ENCODE peak calls at places on chromosomes 5 and 9, in seven cellular contexts. P is body of pancreas; L is astrocyte; U is RWPE2; Q is CD8-positive, alpha-beta T cell; G is pancreas; M is spleen. E is an unnamed sample.

GRCh38 chr5:124537136-124537919 is 209.1 kb downstream of the ZNF608 start:
- DNase-seq in L (no peak), Q (no peak), P (no peak), M (no peak), G (no peak), U (no peak), E (no peak)

GRCh38 chr5:125058185-125058826 is 311.9 kb upstream of the ZNF608 start:
- DNase-seq in G (no peak), U (no peak), Q (no peak), P (no peak), L (no peak), M (no peak), E (no peak)

GRCh38 chr5:128681764-128682664 is 144.0 kb upstream of the FBN2 start:
- DNase-seq in G (no peak), U (no peak), Q (no peak), L (no peak), P (peak; percentile 16), M (no peak), E (no peak)

GRCh38 chr9:123343428-123344272 is 12.3 kb upstream of the CRB2 start:
- DNase-seq in U (no peak), Q (no peak), P (no peak), M (no peak), L (peak; percentile 23), G (no peak), E (no peak)

GRCh38 chr9:110578896-110579752 is at the start of gene SVEP1:
- DNase-seq in M (peak; percentile 77), P (peak; percentile 28), G (peak; percentile 35), Q (no peak), L (peak; percentile 72), U (peak; percentile 51), E (no peak)

GRCh38 chr5:34524123-34524522 is 132.0 kb upstream of the RAI14 start:
- DNase-seq in Q (no peak), G (no peak), L (peak; percentile 68), U (no peak), M (no peak), P (no peak), E (peak; percentile 17)

GRCh38 chr9:73079326-73079725 is 72.3 kb upstream of the ANXA1 start:
- DNase-seq in G (no peak), U (no peak), L (no peak), Q (no peak), M (no peak), P (no peak), E (peak; percentile 80)

GRCh38 chr5:76781775-76782174 is 37.1 kb upstream of the F2RL1 start:
- DNase-seq in Q (no peak), G (no peak), U (no peak), L (no peak), P (no peak), M (no peak), E (no peak)

GRCh38 chr9:137215196-137215986 is 6.6 kb downstream of the RNF208 start:
- DNase-seq in P (no peak), M (no peak), G (no peak), Q (no peak), L (no peak), U (no peak), E (no peak)

DNA sequence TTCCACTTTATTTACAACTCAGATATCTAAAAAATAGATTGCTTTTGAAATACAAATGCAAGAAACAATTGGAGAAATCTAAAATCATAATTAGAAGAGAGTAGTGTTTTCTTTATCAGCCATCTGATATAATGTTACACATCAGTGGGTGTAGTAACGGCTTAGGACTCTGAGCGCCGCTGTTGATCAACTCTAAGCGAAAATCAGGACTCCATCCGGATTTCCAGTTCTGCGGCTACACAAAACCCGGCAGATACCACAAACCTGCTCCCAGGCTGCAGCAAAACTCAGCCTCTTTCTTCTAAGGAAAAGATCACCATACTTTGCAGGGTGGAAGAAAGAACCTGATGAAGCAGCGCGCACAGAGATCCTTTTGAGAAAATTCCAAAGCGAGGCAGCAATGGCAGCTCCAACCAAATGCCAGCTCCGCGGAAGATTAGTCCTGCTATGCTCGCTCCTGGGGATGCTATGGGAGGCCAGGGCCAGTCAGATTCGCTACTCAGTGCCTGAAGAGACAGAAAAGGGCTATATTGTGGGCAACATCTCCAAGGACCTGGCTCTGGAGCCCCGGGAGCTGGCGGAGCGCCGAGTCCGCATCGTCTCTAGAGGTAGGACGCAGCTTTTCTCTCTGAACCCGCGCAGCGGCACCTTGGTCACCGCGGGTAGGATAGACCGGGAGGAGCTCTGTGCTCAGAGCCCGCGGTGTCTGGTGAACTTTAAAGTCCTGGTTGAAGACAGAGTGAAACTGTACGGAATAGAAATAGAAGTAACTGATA is at the start of gene PCDHGA9:
- DNase-seq in L (no peak), M (peak; percentile 59), Q (no peak), P (no peak), G (no peak), U (no peak), E (peak; percentile 21)
- H3K9me3 ChIP-seq in L (peaks cover 46% of the 10 kb centered on the region), M (peaks cover 94% of the 10 kb centered on the region), Q (no peaks in the 10 kb centered on the region), P (peaks cover 10% of the 10 kb centered on the region), G (no peaks in the 10 kb centered on the region), U (peaks cover 31% of the 10 kb centered on the region), E (no peaks in the 10 kb centered on the region)

GRCh38 chr5:53250151-53250550 is 140.6 kb upstream of the MOCS2 start:
- DNase-seq in L (no peak), U (no peak), M (no peak), Q (no peak), P (no peak), G (no peak), E (no peak)

GRCh38 chr5:53257806-53258373 is 148.3 kb upstream of the MOCS2 start:
- DNase-seq in G (no peak), P (no peak), Q (no peak), M (no peak), L (peak; percentile 35), U (peak; percentile 78), E (no peak)

GRCh38 chr5:53256746-53257145 is 147.2 kb upstream of the MOCS2 start:
- DNase-seq in Q (no peak), U (peak; percentile 66), G (no peak), M (no peak), L (peak; percentile 97), P (no peak), E (no peak)

GRCh38 chr5:53249529-53249928 is 140.0 kb upstream of the MOCS2 start:
- DNase-seq in M (no peak), G (no peak), L (peak; percentile 98), U (peak; percentile 66), P (no peak), Q (no peak), E (no peak)

DNA sequence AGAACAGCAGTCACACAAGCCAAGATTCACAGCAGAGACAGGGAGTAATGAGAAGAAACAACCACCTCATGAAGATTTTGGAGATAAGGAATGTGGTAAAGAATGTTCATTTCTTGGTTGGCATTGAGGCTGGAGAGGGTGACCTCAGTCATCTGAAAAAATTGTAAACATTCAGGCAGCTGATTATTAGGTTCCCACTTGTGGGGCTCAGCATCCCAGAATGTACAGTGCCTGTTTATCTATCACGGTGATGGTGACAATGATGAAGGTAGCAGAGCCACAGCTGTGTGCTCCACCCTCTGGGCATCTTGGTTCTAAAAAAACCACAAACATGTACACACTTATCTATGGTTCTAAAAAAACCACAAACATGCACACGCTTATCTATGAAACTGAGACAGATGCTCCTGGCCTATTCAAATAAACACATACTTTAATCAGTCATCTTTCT is 143.9 kb upstream of the MOCS2 start:
- DNase-seq in U (no peak), L (peak; percentile 95), P (no peak), M (no peak), G (no peak), Q (no peak), E (no peak)
- H3K4me1 ChIP-seq in U (peaks cover 51% of the 10 kb centered on the region), L (peaks cover 28% of the 10 kb centered on the region), P (no peaks in the 10 kb centered on the region), M (no peaks in the 10 kb centered on the region), G (no peaks in the 10 kb centered on the region), Q (no peaks in the 10 kb centered on the region), E (no peaks in the 10 kb centered on the region)

DNA sequence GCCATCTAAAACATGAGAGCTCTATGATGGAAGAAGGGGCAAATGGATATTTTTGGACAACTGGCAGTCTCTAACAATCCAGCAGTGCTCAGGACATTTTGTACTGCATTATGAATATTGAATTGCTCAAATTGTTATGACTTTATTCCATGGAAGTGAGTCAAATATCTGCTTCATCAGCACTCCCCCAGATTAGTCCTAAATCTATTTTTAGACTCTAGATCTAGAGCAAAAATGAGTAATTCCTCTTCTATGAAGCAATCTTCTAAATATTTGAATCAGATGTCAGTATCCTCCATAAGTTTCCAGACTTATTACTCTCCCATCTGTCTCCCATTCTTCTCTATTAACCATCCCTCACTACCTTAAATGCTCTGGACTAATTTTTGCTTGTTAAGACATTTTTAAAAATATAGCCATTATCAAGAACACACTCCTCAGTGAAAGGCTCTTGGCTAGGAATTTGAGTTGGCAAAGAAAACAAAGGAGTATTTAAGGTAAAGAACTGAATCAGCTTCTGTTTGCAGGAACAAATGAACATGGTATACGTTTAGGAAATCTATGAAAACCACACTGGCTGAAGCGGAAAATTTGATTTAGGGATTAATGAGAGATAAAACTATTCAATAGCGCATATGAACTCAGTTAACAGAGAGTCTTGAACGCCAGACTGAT is 300.9 kb downstream of the MCTP1 start:
- DNase-seq in P (no peak), U (no peak), Q (no peak), M (no peak), G (no peak), L (peak; percentile 52), E (no peak)
- H3K27ac ChIP-seq in P (no peak overlapping the region), U (peak overlapping the region; percentile 11), Q (no peak overlapping the region), M (no peak overlapping the region), G (no peak overlapping the region), L (peak overlapping the region; percentile 50), E (no peak overlapping the region)

GRCh38 chr5:27412379-27412778 is 374.0 kb upstream of the CDH9 start:
- DNase-seq in L (no peak), U (no peak), P (no peak), G (no peak), M (no peak), Q (no peak), E (no peak)

DNA sequence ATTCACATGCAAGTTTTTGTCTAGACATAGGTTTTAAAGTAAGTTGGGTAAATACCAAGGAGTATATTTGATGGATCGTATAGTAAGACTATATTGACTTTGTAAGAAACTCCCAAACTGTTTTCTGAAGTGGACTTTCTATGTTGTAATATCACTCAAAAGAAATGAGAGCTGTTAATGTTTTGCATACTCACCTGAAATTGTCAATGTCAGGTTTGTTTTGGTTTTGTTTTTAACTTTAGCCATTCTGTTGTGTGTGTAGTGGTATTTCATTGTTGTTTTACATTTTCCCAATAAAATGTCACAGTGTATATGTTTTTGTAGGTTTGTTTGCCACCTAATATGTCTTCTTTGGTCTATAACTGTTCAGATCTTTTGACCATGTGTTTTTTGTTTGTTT is 375.7 kb upstream of the CDH9 start:
- DNase-seq in Q (no peak), U (no peak), L (no peak), M (no peak), P (no peak), G (no peak), E (no peak)
- H3K9me3 ChIP-seq in Q (no peaks in the 10 kb centered on the region), U (no peaks in the 10 kb centered on the region), L (no peaks in the 10 kb centered on the region), M (peaks cover 9% of the 10 kb centered on the region), P (no peaks in the 10 kb centered on the region), G (no peaks in the 10 kb centered on the region), E (peaks cover 1% of the 10 kb centered on the region)

E was measured in small intestine.